ENCODE peak calls at places on chromosome 17, in four cellular contexts. One of them, this sample, is unnamed.

GRCh38 chr17:36464765-36465088 is 21.8 kb upstream of the ZNHIT3 start:
- DNase-seq in AG04449: no peak
- DNase-seq in AG04450: no peak
- DNase-seq in cardiac fibroblast: no peak
- DNase-seq in this sample: no peak

GRCh38 chr17:41912925-41913324 is 5.8 kb downstream of the ACLY start:
- DNase-seq in AG04449: no peak
- DNase-seq in AG04450: no peak
- DNase-seq in cardiac fibroblast: no peak
- DNase-seq in this sample: no peak

GRCh38 chr17:41663451-41664171 is 25.1 kb upstream of the EIF1 start:
- DNase-seq in AG04449: no peak
- DNase-seq in AG04450: no peak
- DNase-seq in cardiac fibroblast: no peak
- DNase-seq in this sample: no peak

GRCh38 chr17:66689192-66689591 is 145.7 kb upstream of the CACNG5 start:
- DNase-seq in AG04449: no peak
- DNase-seq in AG04450: no peak
- DNase-seq in cardiac fibroblast: no peak
- DNase-seq in this sample: no peak

GRCh38 chr17:50583636-50584035 is 23.1 kb downstream of the CACNA1G start:
- DNase-seq in AG04449: no peak
- DNase-seq in AG04450: no peak
- DNase-seq in cardiac fibroblast: no peak
- DNase-seq in this sample: no peak

GRCh38 chr17:79622201-79622601 is 11.3 kb upstream of the RBFOX3 start:
- DNase-seq in AG04449: no peak
- DNase-seq in AG04450: no peak
- DNase-seq in cardiac fibroblast: no peak
- DNase-seq in this sample: no peak

GRCh38 chr17:27792095-27792494 is 8.2 kb downstream of the NOS2 start:
- DNase-seq in AG04449: no peak
- DNase-seq in AG04450: no peak
- DNase-seq in cardiac fibroblast: no peak
- DNase-seq in this sample: no peak

GRCh38 chr17:50101346-50102163 is 6.4 kb downstream of the PDK2 start:
- DNase-seq in AG04449: no peak
- DNase-seq in AG04450: no peak
- DNase-seq in cardiac fibroblast: no peak
- DNase-seq in this sample: no peak

GRCh38 chr17:79168486-79169055 is 93.9 kb downstream of the ENGASE start:
- DNase-seq in AG04449: no peak
- DNase-seq in AG04450: no peak
- DNase-seq in cardiac fibroblast: no peak
- DNase-seq in this sample: no peak

GRCh38 chr17:8109669-8110455 is 8.5 kb downstream of the ALOXE3 start:
- DNase-seq in AG04449: no peak
- DNase-seq in AG04450: no peak
- DNase-seq in cardiac fibroblast: peak
- DNase-seq in this sample: no peak

GRCh38 chr17:76578376-76578775 is 7.3 kb downstream of the ST6GALNAC2 start:
- DNase-seq in AG04449: no peak
- DNase-seq in AG04450: no peak
- DNase-seq in cardiac fibroblast: peak
- DNase-seq in this sample: no peak

GRCh38 chr17:74712301-74712700 is 422 bp downstream of the CD300LF start:
- DNase-seq in AG04449: no peak
- DNase-seq in AG04450: no peak
- DNase-seq in cardiac fibroblast: no peak
- DNase-seq in this sample: no peak

GRCh38 chr17:59357929-59358328 is 26.5 kb downstream of the YPEL2 start:
- DNase-seq in AG04449: no peak
- DNase-seq in AG04450: no peak
- DNase-seq in cardiac fibroblast: peak
- DNase-seq in this sample: no peak

GRCh38 chr17:64343071-64343774 is 47.4 kb downstream of the PECAM1 start:
- DNase-seq in AG04449: no peak
- DNase-seq in AG04450: no peak
- DNase-seq in cardiac fibroblast: no peak
- DNase-seq in this sample: no peak

GRCh38 chr17:75524971-75525805 is at the start of gene LLGL2:
- DNase-seq in AG04449: no peak
- DNase-seq in AG04450: no peak
- DNase-seq in cardiac fibroblast: peak
- DNase-seq in this sample: no peak

GRCh38 chr17:36923814-36924221 is 13.5 kb upstream of the LHX1 start:
- DNase-seq in AG04449: no peak
- DNase-seq in AG04450: no peak
- DNase-seq in cardiac fibroblast: no peak
- DNase-seq in this sample: no peak

GRCh38 chr17:34163681-34164080 is 91.4 kb upstream of the CCL2 start:
- DNase-seq in AG04449: no peak
- DNase-seq in AG04450: no peak
- DNase-seq in cardiac fibroblast: peak
- DNase-seq in this sample: no peak

GRCh38 chr17:76585649-76586593 is at the start of gene ST6GALNAC2:
- DNase-seq in AG04449: no peak
- DNase-seq in AG04450: no peak
- DNase-seq in cardiac fibroblast: no peak
- DNase-seq in this sample: no peak

GRCh38 chr17:58679263-58680037 is 12.4 kb downstream of the TEX14 start:
- DNase-seq in AG04449: no peak
- DNase-seq in AG04450: no peak
- DNase-seq in cardiac fibroblast: peak
- DNase-seq in this sample: no peak

GRCh38 chr17:48492401-48493298 is 38.2 kb downstream of the HOXB1 start:
- DNase-seq in AG04449: no peak
- DNase-seq in AG04450: no peak
- DNase-seq in cardiac fibroblast: peak
- DNase-seq in this sample: no peak

GRCh38 chr17:71709271-71709670 is 411.5 kb upstream of the SOX9 start:
- DNase-seq in AG04449: no peak
- DNase-seq in AG04450: no peak
- DNase-seq in cardiac fibroblast: no peak
- DNase-seq in this sample: no peak

GRCh38 chr17:64386412-64387144 is 4.1 kb downstream of the PECAM1 start:
- DNase-seq in AG04449: no peak
- DNase-seq in AG04450: no peak
- DNase-seq in cardiac fibroblast: peak
- DNase-seq in this sample: no peak

GRCh38 chr17:50274142-50274944 is at the start of gene TMEM92:
- DNase-seq in AG04449: no peak
- DNase-seq in AG04450: no peak
- DNase-seq in cardiac fibroblast: no peak
- DNase-seq in this sample: no peak

GRCh38 chr17:72677714-72678390 is 414.6 kb downstream of the SLC39A11 start:
- DNase-seq in AG04449: peak
- DNase-seq in AG04450: peak
- DNase-seq in cardiac fibroblast: peak
- DNase-seq in this sample: no peak

GRCh38 chr17:57438031-57438731 is 181.9 kb downstream of the MSI2 start:
- DNase-seq in AG04449: no peak
- DNase-seq in AG04450: no peak
- DNase-seq in cardiac fibroblast: no peak
- DNase-seq in this sample: no peak

GRCh38 chr17:45686250-45686649 is 97.9 kb upstream of the CRHR1 start:
- DNase-seq in AG04449: no peak
- DNase-seq in AG04450: no peak
- DNase-seq in cardiac fibroblast: no peak
- DNase-seq in this sample: no peak

GRCh38 chr17:47967607-47968252 is 3.2 kb upstream of the CDK5RAP3 start:
- DNase-seq in AG04449: peak
- DNase-seq in AG04450: peak
- DNase-seq in cardiac fibroblast: peak
- DNase-seq in this sample: peak

GRCh38 chr17:19833914-19834313 is 33.8 kb downstream of the ULK2 start:
- DNase-seq in AG04449: no peak
- DNase-seq in AG04450: no peak
- DNase-seq in cardiac fibroblast: peak
- DNase-seq in this sample: no peak

GRCh38 chr17:6787081-6787693 is 11.2 kb downstream of the FBXO39 start:
- DNase-seq in AG04449: no peak
- DNase-seq in AG04450: no peak
- DNase-seq in cardiac fibroblast: peak
- DNase-seq in this sample: no peak

GRCh38 chr17:36697907-36698526 is 96.6 kb downstream of the MRM1 start:
- DNase-seq in AG04449: no peak
- DNase-seq in AG04450: no peak
- DNase-seq in cardiac fibroblast: no peak
- DNase-seq in this sample: no peak

GRCh38 chr17:65733314-65733713 is 171.9 kb upstream of the AXIN2 start:
- DNase-seq in AG04449: no peak
- DNase-seq in AG04450: no peak
- DNase-seq in cardiac fibroblast: no peak
- DNase-seq in this sample: no peak

GRCh38 chr17:57955183-57955952 is at the start of gene CUEDC1:
- DNase-seq in AG04449: no peak
- DNase-seq in AG04450: no peak
- DNase-seq in cardiac fibroblast: peak
- DNase-seq in this sample: no peak

GRCh38 chr17:63826468-63827001 is 696 bp upstream of the PSMC5 start:
- DNase-seq in AG04449: no peak
- DNase-seq in AG04450: no peak
- DNase-seq in cardiac fibroblast: no peak
- DNase-seq in this sample: no peak

GRCh38 chr17:44916781-44917241 is 1.5 kb upstream of the GFAP start:
- DNase-seq in AG04449: no peak
- DNase-seq in AG04450: no peak
- DNase-seq in cardiac fibroblast: no peak
- DNase-seq in this sample: no peak

GRCh38 chr17:59466943-59467801 is 98.2 kb upstream of the DHX40 start:
- DNase-seq in AG04449: no peak
- DNase-seq in AG04450: no peak
- DNase-seq in cardiac fibroblast: no peak
- DNase-seq in this sample: no peak

GRCh38 chr17:31739300-31739699 is 119.7 kb downstream of the COPRS start:
- DNase-seq in AG04449: no peak
- DNase-seq in AG04450: peak
- DNase-seq in cardiac fibroblast: peak
- DNase-seq in this sample: no peak

GRCh38 chr17:31736855-31737625 is 122.0 kb downstream of the COPRS start:
- DNase-seq in AG04449: no peak
- DNase-seq in AG04450: no peak
- DNase-seq in cardiac fibroblast: no peak
- DNase-seq in this sample: no peak

GRCh38 chr17:31740611-31741082 is 118.4 kb downstream of the COPRS start:
- DNase-seq in AG04449: peak
- DNase-seq in AG04450: peak
- DNase-seq in cardiac fibroblast: peak
- DNase-seq in this sample: no peak

GRCh38 chr17:31738488-31738887 is 120.6 kb downstream of the COPRS start:
- DNase-seq in AG04449: no peak
- DNase-seq in AG04450: no peak
- DNase-seq in cardiac fibroblast: no peak
- DNase-seq in this sample: no peak

DNA sequence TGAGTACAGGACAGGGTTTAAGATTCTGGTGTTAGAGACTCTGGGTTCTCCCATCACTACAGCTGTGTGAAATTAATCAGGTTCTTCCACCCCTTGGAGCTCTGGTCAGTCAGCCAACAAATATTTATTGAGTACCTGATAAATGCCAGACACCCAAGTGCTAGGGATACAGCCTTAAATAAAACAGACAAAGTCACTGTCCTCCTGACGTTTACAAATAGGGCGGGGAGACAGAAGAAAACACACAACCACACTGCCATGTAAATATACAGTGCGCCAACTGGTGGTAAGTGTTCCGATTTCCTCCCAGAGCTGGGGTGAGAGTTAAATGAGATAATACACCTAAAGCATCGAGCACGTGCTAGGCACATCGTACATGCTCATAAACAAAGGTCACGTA is 121.0 kb downstream of the COPRS start:
- DNase-seq in AG04449: no peak
- DNase-seq in AG04450: no peak
- DNase-seq in cardiac fibroblast: no peak
- DNase-seq in this sample: no peak
- TF ChIP-seq CTCF in AG04449: no peak
- TF ChIP-seq CTCF in AG04450: no peak
- TF ChIP-seq CTCF in cardiac fibroblast: no peak
- TF ChIP-seq CTCF in this sample: no peak

GRCh38 chr17:29256735-29257466 is 10.2 kb downstream of the CRYBA1 start:
- DNase-seq in AG04449: no peak
- DNase-seq in AG04450: no peak
- DNase-seq in cardiac fibroblast: peak
- DNase-seq in this sample: no peak
- H3K4me3 ChIP-seq in AG04449: no peak
- H3K4me3 ChIP-seq in AG04450: no peak
- H3K4me3 ChIP-seq in cardiac fibroblast: no peak
- H3K4me3 ChIP-seq in this sample: no peak

DNA sequence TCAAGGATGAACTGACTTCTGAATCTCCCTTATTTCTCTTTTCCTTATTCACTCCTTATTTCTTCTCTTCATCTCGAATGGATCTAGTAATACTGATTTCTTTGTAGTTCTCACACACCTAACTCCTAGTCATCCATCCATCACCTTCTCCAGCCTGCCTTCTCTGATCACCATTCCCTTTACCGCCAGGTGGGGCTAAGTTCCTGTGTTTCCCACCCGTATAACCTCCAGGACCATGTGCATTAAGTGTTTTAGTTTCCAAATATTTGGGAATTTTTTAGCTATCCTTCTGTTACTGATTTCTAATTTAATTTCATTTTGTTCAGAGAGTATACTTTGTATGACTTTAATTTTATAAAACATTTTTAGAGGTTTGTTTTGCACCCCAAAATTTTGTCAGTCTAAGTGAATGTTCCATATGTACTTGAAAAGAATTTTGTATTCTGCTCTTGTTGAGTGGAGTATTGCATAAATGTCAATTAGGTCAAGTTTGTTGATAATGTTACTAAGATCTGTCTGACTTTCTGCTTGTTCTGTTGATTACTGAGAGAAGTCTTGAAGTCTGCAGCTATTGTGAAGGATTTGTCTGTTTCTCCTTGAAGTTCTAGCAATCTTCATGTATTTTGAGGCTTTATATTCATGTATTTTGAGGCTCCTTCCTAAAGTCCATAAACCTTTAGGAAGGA is 8.8 kb downstream of the BPTF start:
- DNase-seq in AG04449: no peak
- DNase-seq in AG04450: no peak
- DNase-seq in cardiac fibroblast: no peak
- DNase-seq in this sample: no peak
- TF ChIP-seq CTCF in AG04449: no peak
- TF ChIP-seq CTCF in AG04450: peak
- TF ChIP-seq CTCF in cardiac fibroblast: no peak
- TF ChIP-seq CTCF in this sample: peak

GRCh38 chr17:61591018-61591417 is at the start of gene NACA2:
- DNase-seq in AG04449: no peak
- DNase-seq in AG04450: no peak
- DNase-seq in cardiac fibroblast: no peak
- DNase-seq in this sample: no peak

GRCh38 chr17:61587242-61587641 is 3.8 kb downstream of the NACA2 start:
- DNase-seq in AG04449: no peak
- DNase-seq in AG04450: no peak
- DNase-seq in cardiac fibroblast: no peak
- DNase-seq in this sample: no peak

GRCh38 chr17:61586031-61586566 is 4.9 kb downstream of the NACA2 start:
- DNase-seq in AG04449: no peak
- DNase-seq in AG04450: no peak
- DNase-seq in cardiac fibroblast: no peak
- DNase-seq in this sample: no peak

GRCh38 chr17:61589990-61590389 is 1.0 kb downstream of the NACA2 start:
- DNase-seq in AG04449: no peak
- DNase-seq in AG04450: no peak
- DNase-seq in cardiac fibroblast: no peak
- DNase-seq in this sample: no peak

GRCh38 chr17:61587807-61588660 is 3.0 kb downstream of the NACA2 start:
- DNase-seq in AG04449: no peak
- DNase-seq in AG04450: no peak
- DNase-seq in cardiac fibroblast: no peak
- DNase-seq in this sample: no peak
- H3K4me3 ChIP-seq in AG04449: no peak
- H3K4me3 ChIP-seq in AG04450: no peak
- H3K4me3 ChIP-seq in cardiac fibroblast: no peak
- H3K4me3 ChIP-seq in this sample: no peak

This sample was measured in epithelial cell of proximal tubule.